ENCODE peak calls at places on chromosomes 5 and 9, in four cellular contexts. C is HCT116, Y is GM12865, G is fibroblast of lung. M is an unnamed sample.

GRCh38 chr5:113201715-113202114 is 225.1 kb downstream of the DCP2 start:
- DNase-seq in C (no peak), Y (no peak), G (no peak), M (no peak)

GRCh38 chr5:137598341-137598740 is 99.2 kb upstream of the SPOCK1 start:
- DNase-seq in C (no peak), Y (no peak), G (no peak), M (no peak)

GRCh38 chr5:157471709-157472108 is 11.7 kb downstream of the NIPAL4 start:
- DNase-seq in C (peak; percentile 34), Y (peak; percentile 65), G (peak; percentile 42), M (no peak)

GRCh38 chr5:158843305-158843704 is 256.4 kb downstream of the EBF1 start:
- DNase-seq in C (no peak), Y (no peak), G (no peak), M (no peak)

GRCh38 chr5:143757116-143757515 is 54.8 kb upstream of the HMHB1 start:
- DNase-seq in C (no peak), Y (peak; percentile 54), G (peak; percentile 36), M (no peak)

GRCh38 chr5:130526708-130527107 is 622.4 kb downstream of the CHSY3 start:
- DNase-seq in C (no peak), Y (no peak), G (no peak), M (peak; percentile 93)

GRCh38 chr9:134396258-134396742 is 70.0 kb downstream of the RXRA start:
- DNase-seq in C (no peak), Y (peak; percentile 83), G (no peak), M (no peak)

GRCh38 chr5:15373151-15373550 is 126.8 kb upstream of the FBXL7 start:
- DNase-seq in C (no peak), Y (no peak), G (no peak), M (no peak)

GRCh38 chr5:143168877-143169810 is 234.3 kb downstream of the NR3C1 start:
- DNase-seq in C (no peak), Y (no peak), G (no peak), M (no peak)

GRCh38 chr5:135934939-135935338 is 19.8 kb downstream of the LECT2 start:
- DNase-seq in C (no peak), Y (no peak), G (peak; percentile 27), M (peak; percentile 13)

GRCh38 chr5:138077064-138077696 is 6.7 kb upstream of the WNT8A start:
- DNase-seq in C (peak; percentile 62), Y (peak; percentile 61), G (peak; percentile 73), M (peak; percentile 60)

GRCh38 chr9:126337690-126338426 is 11.2 kb downstream of the MVB12B start:
- DNase-seq in C (no peak), Y (no peak), G (no peak), M (no peak)

GRCh38 chr5:34616665-34617064 is 39.5 kb upstream of the RAI14 start:
- DNase-seq in C (no peak), Y (no peak), G (no peak), M (no peak)

GRCh38 chr5:11476866-11477265 is 427.4 kb downstream of the CTNND2 start:
- DNase-seq in C (no peak), Y (no peak), G (no peak), M (no peak)

GRCh38 chr5:33032161-33033085 is 321.3 kb downstream of the NPR3 start:
- DNase-seq in C (no peak), Y (no peak), G (peak; percentile 40), M (peak; percentile 71)

GRCh38 chr5:138241688-138242547 is 28.8 kb upstream of the CDC23 start:
- DNase-seq in C (no peak), Y (no peak), G (peak; percentile 23), M (no peak)

GRCh38 chr9:3719286-3719685 is 193.5 kb upstream of the RFX3 start:
- DNase-seq in C (no peak), Y (no peak), G (no peak), M (no peak)

GRCh38 chr9:1709347-1709746 is 305.8 kb upstream of the SMARCA2 start:
- DNase-seq in C (no peak), Y (peak; percentile 37), G (no peak), M (no peak)

GRCh38 chr9:70490478-70490877 is 76.0 kb upstream of the KLF9 start:
- DNase-seq in C (no peak), Y (no peak), G (no peak), M (no peak)

GRCh38 chr9:108134501-108135128 is 645.0 kb upstream of the KLF4 start:
- DNase-seq in C (no peak), Y (no peak), G (no peak), M (no peak)

GRCh38 chr5:45696206-45696836 is at the start of gene HCN1:
- DNase-seq in C (no peak), Y (no peak), G (peak; percentile 62), M (peak; percentile 76)

GRCh38 chr9:89592963-89593775 is 11.6 kb upstream of the GADD45G start:
- DNase-seq in C (no peak), Y (no peak), G (peak; percentile 43), M (peak; percentile 38)

GRCh38 chr9:89675403-89675771 is 70.6 kb downstream of the GADD45G start:
- DNase-seq in C (no peak), Y (no peak), G (no peak), M (no peak)

GRCh38 chr9:18207735-18208134 is 266.2 kb upstream of the ADAMTSL1 start:
- DNase-seq in C (no peak), Y (no peak), G (no peak), M (no peak)

GRCh38 chr5:111742595-111742994 is 14.4 kb downstream of the NREP start:
- DNase-seq in C (no peak), Y (no peak), G (peak; percentile 95), M (peak; percentile 89)

GRCh38 chr5:77743181-77743580 is 33.0 kb downstream of the TBCA start:
- DNase-seq in C (no peak), Y (no peak), G (peak; percentile 20), M (peak; percentile 38)

GRCh38 chr9:7324031-7324654 is 475.4 kb downstream of the DMAC1 start:
- DNase-seq in C (no peak), Y (no peak), G (peak; percentile 4), M (no peak)

GRCh38 chr5:108315829-108316228 is 66.1 kb downstream of the FBXL17 start:
- DNase-seq in C (no peak), Y (no peak), G (no peak), M (no peak)

GRCh38 chr5:50854082-50854481 is 187.6 kb downstream of the PARP8 start:
- DNase-seq in C (no peak), Y (no peak), G (no peak), M (no peak)

GRCh38 chr5:50849554-50849953 is 183.1 kb downstream of the PARP8 start:
- DNase-seq in C (no peak), Y (no peak), G (no peak), M (no peak)

GRCh38 chr5:50856720-50857119 is 190.3 kb downstream of the PARP8 start:
- DNase-seq in C (no peak), Y (peak; percentile 41), G (no peak), M (no peak)

GRCh38 chr5:50853151-50853550 is 186.7 kb downstream of the PARP8 start:
- DNase-seq in C (no peak), Y (peak; percentile 64), G (no peak), M (no peak)
- TF ChIP-seq CTCF in C (no peak), Y (no peak), G (no peak), M (no peak)

GRCh38 chr9:120358877-120359276 is 221.1 kb downstream of the CDK5RAP2 start:
- DNase-seq in C (no peak), Y (no peak), G (no peak), M (no peak)
- TF ChIP-seq CTCF in C (no peak), Y (no peak), G (no peak), M (no peak)

GRCh38 chr5:3220201-3220600 is 375.4 kb upstream of the IRX1 start:
- DNase-seq in C (no peak), Y (no peak), G (no peak), M (no peak)
- TF ChIP-seq CTCF in C (no peak), Y (no peak), G (no peak), M (no peak)

GRCh38 chr9:17081351-17081750 is 53.5 kb upstream of the CNTLN start:
- DNase-seq in C (no peak), Y (no peak), G (no peak), M (no peak)

GRCh38 chr9:17081814-17082213 is 53.0 kb upstream of the CNTLN start:
- DNase-seq in C (no peak), Y (no peak), G (no peak), M (peak; percentile 20)

DNA sequence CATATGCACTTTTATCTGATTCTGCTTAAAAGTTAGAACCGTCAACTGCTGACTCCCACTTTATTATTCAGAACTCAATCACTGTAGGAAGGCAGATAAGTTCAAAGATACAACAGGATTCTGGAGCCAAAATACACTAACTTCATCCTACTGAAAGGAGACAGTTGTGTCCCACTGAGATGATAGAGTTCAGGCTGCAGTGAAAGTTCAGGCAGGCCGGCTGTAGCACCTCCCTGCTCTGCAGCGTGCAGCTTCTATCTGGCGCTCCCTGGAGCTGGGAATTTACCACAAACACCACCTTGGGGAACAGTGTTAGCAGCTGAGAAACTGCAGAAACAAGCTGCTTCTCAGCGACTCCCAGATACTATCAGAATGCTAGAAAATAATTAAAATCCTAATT is 52.5 kb upstream of the CNTLN start:
- DNase-seq in C (no peak), Y (no peak), G (peak; percentile 57), M (peak; percentile 62)
- TF ChIP-seq CTCF in C (no peak), Y (no peak), G (peak; percentile 36), M (peak; percentile 30)

GRCh38 chr9:137409515-137409914 is 13.4 kb downstream of the EXD3 start:
- DNase-seq in C (no peak), Y (no peak), G (no peak), M (no peak)

GRCh38 chr9:137411260-137411659 is 11.7 kb downstream of the EXD3 start:
- DNase-seq in C (no peak), Y (no peak), G (no peak), M (no peak)

GRCh38 chr9:137412431-137412830 is 10.5 kb downstream of the EXD3 start:
- DNase-seq in C (no peak), Y (no peak), G (peak; percentile 29), M (no peak)

GRCh38 chr9:137411670-137412380 is 11.1 kb downstream of the EXD3 start:
- DNase-seq in C (peak; percentile 75), Y (peak; percentile 90), G (peak; percentile 85), M (peak; percentile 94)

GRCh38 chr9:137410891-137411249 is 12.1 kb downstream of the EXD3 start:
- DNase-seq in C (no peak), Y (no peak), G (no peak), M (no peak)
- TF ChIP-seq CTCF in C (no peak), Y (no peak), G (no peak), M (no peak)

DNA sequence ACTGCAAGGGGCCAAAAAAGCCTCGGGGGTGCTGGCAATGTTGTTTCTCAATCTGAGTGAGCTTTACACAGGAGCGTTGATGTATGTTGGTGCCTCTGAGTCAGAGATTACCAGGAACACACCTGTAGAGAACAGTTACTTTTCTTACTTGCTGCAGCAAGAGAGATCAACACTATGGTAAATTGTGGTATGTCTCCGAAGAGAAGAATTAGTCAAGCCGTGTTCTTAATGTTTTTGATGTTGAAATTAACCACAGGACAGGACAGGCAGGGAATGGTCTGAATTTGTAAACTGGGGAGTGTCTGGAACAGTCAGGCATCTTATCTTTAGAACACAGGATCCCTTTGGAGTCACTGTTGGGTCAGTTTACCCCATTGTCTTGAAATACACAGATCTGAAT is 285.7 kb downstream of the DNAH5 start:
- DNase-seq in C (no peak), Y (no peak), G (no peak), M (no peak)
- TF ChIP-seq CTCF in C (no peak), Y (no peak), G (no peak), M (no peak)

DNA sequence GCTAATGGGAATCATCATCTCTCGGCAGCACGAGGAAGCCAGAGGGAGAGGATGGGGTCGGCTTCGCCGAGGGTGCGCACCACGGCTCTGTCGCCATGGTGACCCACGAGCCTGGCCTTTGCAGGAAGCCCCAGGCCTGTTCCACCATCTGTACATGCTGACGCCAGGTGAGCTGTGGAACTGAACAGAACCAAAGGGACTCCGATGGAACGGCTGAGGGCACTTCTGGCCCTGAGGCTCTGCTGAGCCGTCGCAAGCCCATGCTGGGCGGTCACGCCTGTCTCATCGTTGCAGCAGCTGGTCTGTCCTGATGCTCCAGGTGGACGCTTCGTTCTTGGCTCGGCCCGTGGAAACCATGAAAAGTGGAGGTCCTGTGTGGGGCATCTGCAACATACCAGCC is 34.6 kb upstream of the UBAC1 start:
- DNase-seq in C (no peak), Y (no peak), G (no peak), M (no peak)
- TF ChIP-seq CTCF in C (no peak), Y (no peak), G (no peak), M (no peak)

M was measured in astrocyte of the spinal cord.